ENCODE peak calls at places on chromosomes 2 and 18, in nine cellular contexts. H is psoas muscle, A is A549, Q is aorta, Z is AG04450, U is adipocyte, O is fibroblast of lung, E is choroid plexus epithelial cell, I is adrenal gland. T is an unnamed sample.
A peak's percentile ranks its signal among the peaks of the same experiment; 100 is the strongest.

GRCh38 chr2:188788621-188789020 is 185.6 kb upstream of the COL3A1 start:
- DNase-seq in E (peak; percentile 96), O (peak; percentile 93), H (peak; percentile 54), Q (peak; percentile 80), U (peak; percentile 89), Z (no peak), I (peak; percentile 72), A (peak; percentile 55), T (no peak)

GRCh38 chr2:143452817-143453462 is 323.7 kb downstream of the ARHGAP15 start:
- DNase-seq in O (no peak), U (no peak), Z (no peak), H (no peak), E (no peak), A (no peak), Q (no peak), I (no peak), T (no peak)

GRCh38 chr2:85741811-85742507 is 11.8 kb upstream of the ATOH8 start:
- DNase-seq in U (peak; percentile 92), Z (peak; percentile 89), E (peak; percentile 96), O (peak; percentile 94), A (peak; percentile 92), H (peak; percentile 84), Q (peak; percentile 90), I (peak; percentile 75), T (peak; percentile 80)

GRCh38 chr2:106207246-106207645 is 13.1 kb upstream of the UXS1 start:
- DNase-seq in U (no peak), I (no peak), O (no peak), Z (no peak), H (no peak), Q (no peak), E (no peak), A (no peak), T (no peak)

GRCh38 chr2:40428434-40428833 is 23.5 kb downstream of the SLC8A1 start:
- DNase-seq in Z (no peak), I (no peak), Q (no peak), O (peak; percentile 32), E (no peak), U (no peak), H (no peak), A (no peak), T (no peak)

GRCh38 chr2:25378731-25379490 is 37.2 kb upstream of the DNMT3A start:
- DNase-seq in Q (peak; percentile 58), U (no peak), Z (no peak), E (no peak), H (no peak), A (no peak), I (peak; percentile 56), O (peak; percentile 64), T (no peak)

GRCh38 chr2:38750011-38750792 is 959 bp downstream of the SRSF7 start:
- DNase-seq in Z (no peak), A (peak; percentile 37), O (peak; percentile 29), U (peak; percentile 77), Q (peak; percentile 71), E (peak; percentile 42), H (peak; percentile 59), I (peak; percentile 72), T (no peak)

GRCh38 chr18:25420091-25420490 is 68.1 kb upstream of the ZNF521 start:
- DNase-seq in H (no peak), U (no peak), A (no peak), Q (no peak), Z (no peak), O (no peak), E (no peak), I (no peak), T (no peak)

GRCh38 chr2:222810044-222810443 is 50.8 kb upstream of the ACSL3 start:
- DNase-seq in O (no peak), Q (no peak), H (no peak), A (no peak), E (no peak), Z (no peak), U (no peak), I (no peak), T (no peak)

GRCh38 chr18:31506024-31506742 is 8.2 kb downstream of the DSG2 start:
- DNase-seq in E (peak; percentile 78), I (no peak), H (no peak), O (peak; percentile 47), U (no peak), Z (no peak), A (peak; percentile 63), Q (no peak), T (no peak)

GRCh38 chr2:642431-642815 is 34.8 kb downstream of the TMEM18 start:
- DNase-seq in E (no peak), A (no peak), O (no peak), Q (no peak), I (peak; percentile 42), Z (no peak), U (no peak), H (no peak), T (no peak)

GRCh38 chr2:27079233-27080139 is 1.1 kb downstream of the EMILIN1 start:
- DNase-seq in A (no peak), Q (no peak), I (no peak), H (peak; percentile 18), Z (no peak), U (peak; percentile 55), E (no peak), O (no peak), T (no peak)

GRCh38 chr2:215277942-215278341 is 33.9 kb upstream of the ATIC start:
- DNase-seq in Z (no peak), O (peak; percentile 48), E (peak; percentile 12), Q (no peak), H (no peak), I (no peak), U (no peak), A (peak; percentile 57), T (no peak)

GRCh38 chr18:76522551-76522950 is 27.5 kb upstream of the ZNF516 start:
- DNase-seq in I (no peak), Q (no peak), H (no peak), A (no peak), O (no peak), Z (no peak), E (no peak), U (no peak), T (no peak)
- H3K4me3 ChIP-seq in I (no peak overlapping the region), Q (no peak overlapping the region), H (peak overlapping the region; percentile 29), A (no peak overlapping the region), O (no peak overlapping the region), Z (no peak overlapping the region), E (no peak overlapping the region), U (no peak overlapping the region), T (no peak overlapping the region)

DNA sequence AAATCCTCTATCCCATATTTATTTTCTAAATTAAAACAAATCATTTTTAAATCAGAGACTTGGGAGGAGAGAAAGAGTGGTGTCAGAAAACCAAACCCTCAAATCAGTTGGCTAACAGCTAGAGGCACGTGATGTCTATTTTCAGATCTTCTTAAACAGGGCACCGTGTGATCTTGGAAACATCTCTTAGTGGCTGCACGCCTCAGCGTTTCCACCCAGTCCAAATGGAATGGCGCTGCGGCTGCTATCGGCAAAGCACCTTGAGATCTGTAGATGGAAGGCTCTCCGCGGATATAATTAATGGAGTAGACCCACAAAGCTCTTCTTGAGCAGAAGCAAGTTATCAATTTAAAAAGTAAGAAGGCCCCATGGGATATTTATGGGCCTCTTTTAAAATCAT is 50.0 kb downstream of the NRP2 start:
- DNase-seq in H (no peak), Q (no peak), O (no peak), U (no peak), E (no peak), Z (no peak), I (no peak), A (no peak), T (no peak)
- H3K4me3 ChIP-seq in H (no peak overlapping the region), Q (no peak overlapping the region), O (no peak overlapping the region), U (no peak overlapping the region), E (no peak overlapping the region), Z (no peak overlapping the region), I (no peak overlapping the region), A (no peak overlapping the region), T (no peak overlapping the region)

GRCh38 chr2:162559194-162559593 is 215.3 kb downstream of the GCA start:
- DNase-seq in U (no peak), O (no peak), Q (no peak), Z (no peak), H (no peak), A (no peak), I (no peak), E (no peak), T (no peak)
- H3K4me3 ChIP-seq in U (no peak overlapping the region), O (no peak overlapping the region), Q (no peak overlapping the region), Z (no peak overlapping the region), H (no peak overlapping the region), A (no peak overlapping the region), I (no peak overlapping the region), E (no peak overlapping the region), T (no peak overlapping the region)

GRCh38 chr2:44801289-44801675 is 140.2 kb upstream of the SIX3 start:
- DNase-seq in O (no peak), A (no peak), U (no peak), H (no peak), I (no peak), E (no peak), Q (no peak), Z (no peak), T (no peak)
- H3K4me3 ChIP-seq in O (no peak overlapping the region), A (no peak overlapping the region), U (no peak overlapping the region), H (no peak overlapping the region), I (no peak overlapping the region), E (no peak overlapping the region), Q (no peak overlapping the region), Z (no peak overlapping the region), T (no peak overlapping the region)

GRCh38 chr18:13823707-13824395 is at the start of gene MC5R:
- DNase-seq in E (peak; percentile 56), O (peak; percentile 25), Z (no peak), A (peak; percentile 21), U (peak; percentile 73), Q (peak; percentile 65), H (peak; percentile 65), I (peak; percentile 71), T (no peak)
- H3K4me3 ChIP-seq in E (peak within 1 kb of the TSS; percentile 38), O (peak within 1 kb of the TSS; percentile 20), Z (peak within 1 kb of the TSS; percentile 41), A (peak within 1 kb of the TSS; percentile 38), U (peak within 1 kb of the TSS; percentile 81), Q (no peak within 1 kb of the TSS), H (peak within 1 kb of the TSS; percentile 68), I (no peak within 1 kb of the TSS), T (peak within 1 kb of the TSS; percentile 21)

GRCh38 chr2:99278793-99279291 is 22.2 kb downstream of the LYG1 start:
- DNase-seq in H (no peak), O (peak; percentile 96), Q (peak; percentile 47), E (peak; percentile 83), I (peak; percentile 57), Z (peak; percentile 88), A (peak; percentile 10), U (peak; percentile 81), T (peak; percentile 70)
- H3K4me3 ChIP-seq in H (no peak overlapping the region), O (peak overlapping the region; percentile 10), Q (no peak overlapping the region), E (peak overlapping the region; percentile 3), I (no peak overlapping the region), Z (peak overlapping the region; percentile 14), A (no peak overlapping the region), U (peak overlapping the region; percentile 60), T (no peak overlapping the region)

GRCh38 chr2:226772389-226773179 is 27.0 kb downstream of the IRS1 start:
- DNase-seq in Z (no peak), Q (no peak), H (no peak), U (no peak), I (no peak), E (peak; percentile 68), A (no peak), O (peak; percentile 72), T (no peak)
- H3K4me3 ChIP-seq in Z (no peak overlapping the region), Q (no peak overlapping the region), H (peak overlapping the region; percentile 54), U (peak overlapping the region; percentile 31), I (no peak overlapping the region), E (no peak overlapping the region), A (no peak overlapping the region), O (peak overlapping the region; percentile 5), T (no peak overlapping the region)

GRCh38 chr2:239274391-239275001 is 126.3 kb downstream of the HDAC4 start:
- DNase-seq in H (peak; percentile 79), Q (no peak), U (peak; percentile 69), A (peak; percentile 86), Z (no peak), E (peak; percentile 81), I (peak; percentile 80), O (peak; percentile 89), T (peak; percentile 33)
- H3K4me3 ChIP-seq in H (peak overlapping the region; percentile 63), Q (no peak overlapping the region), U (peak overlapping the region; percentile 59), A (peak overlapping the region; percentile 42), Z (no peak overlapping the region), E (peak overlapping the region; percentile 25), I (no peak overlapping the region), O (no peak overlapping the region), T (peak overlapping the region; percentile 21)